ENCODE peak calls at places on chromosomes 2 and 18, in seven cellular contexts. One of them, this sample, is unnamed.

GRCh38 chr2:210162466-210163124 is 8.6 kb downstream of the KANSL1L start:
- DNase-seq in sciatic nerve: no peak
- DNase-seq in lung: no peak
- DNase-seq in epithelial cell of esophagus: no peak
- DNase-seq in left colon: no peak
- DNase-seq in HS-5: no peak
- DNase-seq in omental fat pad: no peak
- DNase-seq in this sample: no peak

GRCh38 chr18:33201509-33201926 is 239.0 kb downstream of the CCDC178 start:
- DNase-seq in epithelial cell of esophagus: peak
- DNase-seq in lung: no peak
- DNase-seq in HS-5: no peak
- DNase-seq in sciatic nerve: no peak
- DNase-seq in omental fat pad: no peak
- DNase-seq in left colon: no peak
- DNase-seq in this sample: no peak

GRCh38 chr2:202158796-202159195 is 79.6 kb downstream of the SUMO1 start:
- DNase-seq in epithelial cell of esophagus: peak
- DNase-seq in left colon: no peak
- DNase-seq in lung: no peak
- DNase-seq in HS-5: no peak
- DNase-seq in sciatic nerve: no peak
- DNase-seq in omental fat pad: no peak
- DNase-seq in this sample: no peak

GRCh38 chr2:9251154-9252001 is 44.8 kb downstream of the ASAP2 start:
- DNase-seq in HS-5: peak
- DNase-seq in sciatic nerve: no peak
- DNase-seq in left colon: no peak
- DNase-seq in lung: no peak
- DNase-seq in omental fat pad: no peak
- DNase-seq in epithelial cell of esophagus: peak
- DNase-seq in this sample: peak

GRCh38 chr2:24435391-24436316 is 55.4 kb upstream of the NCOA1 start:
- DNase-seq in lung: peak
- DNase-seq in left colon: peak
- DNase-seq in HS-5: no peak
- DNase-seq in sciatic nerve: peak
- DNase-seq in epithelial cell of esophagus: no peak
- DNase-seq in omental fat pad: no peak
- DNase-seq in this sample: peak

GRCh38 chr2:161400076-161400475 is 16.0 kb upstream of the TBR1 start:
- DNase-seq in lung: no peak
- DNase-seq in HS-5: peak
- DNase-seq in omental fat pad: no peak
- DNase-seq in epithelial cell of esophagus: peak
- DNase-seq in sciatic nerve: no peak
- DNase-seq in left colon: no peak
- DNase-seq in this sample: no peak

GRCh38 chr2:43224571-43225092 is 1.8 kb downstream of the ZFP36L2 start:
- DNase-seq in left colon: no peak
- DNase-seq in sciatic nerve: no peak
- DNase-seq in lung: no peak
- DNase-seq in epithelial cell of esophagus: peak
- DNase-seq in omental fat pad: no peak
- DNase-seq in HS-5: no peak
- DNase-seq in this sample: no peak

GRCh38 chr2:45432406-45432805 is 178.7 kb downstream of the SRBD1 start:
- DNase-seq in omental fat pad: no peak
- DNase-seq in lung: no peak
- DNase-seq in sciatic nerve: no peak
- DNase-seq in HS-5: no peak
- DNase-seq in left colon: no peak
- DNase-seq in epithelial cell of esophagus: peak
- DNase-seq in this sample: no peak

GRCh38 chr2:71743995-71744675 is 290.8 kb downstream of the DYSF start:
- DNase-seq in omental fat pad: no peak
- DNase-seq in HS-5: no peak
- DNase-seq in epithelial cell of esophagus: peak
- DNase-seq in sciatic nerve: no peak
- DNase-seq in left colon: no peak
- DNase-seq in lung: no peak
- DNase-seq in this sample: no peak

GRCh38 chr2:204517154-204517553 is 28.1 kb upstream of the PARD3B start:
- DNase-seq in lung: no peak
- DNase-seq in sciatic nerve: no peak
- DNase-seq in epithelial cell of esophagus: no peak
- DNase-seq in left colon: no peak
- DNase-seq in HS-5: no peak
- DNase-seq in omental fat pad: no peak
- DNase-seq in this sample: no peak

GRCh38 chr18:77374106-77374505 is 124.5 kb downstream of the GALR1 start:
- DNase-seq in epithelial cell of esophagus: no peak
- DNase-seq in lung: no peak
- DNase-seq in omental fat pad: no peak
- DNase-seq in left colon: peak
- DNase-seq in HS-5: no peak
- DNase-seq in sciatic nerve: no peak
- DNase-seq in this sample: no peak

GRCh38 chr18:55552498-55553189 is 35.3 kb downstream of the TCF4 start:
- DNase-seq in omental fat pad: no peak
- DNase-seq in epithelial cell of esophagus: no peak
- DNase-seq in HS-5: no peak
- DNase-seq in sciatic nerve: no peak
- DNase-seq in lung: no peak
- DNase-seq in left colon: no peak
- DNase-seq in this sample: no peak

GRCh38 chr2:186636800-186637795 is 47.2 kb downstream of the ITGAV start:
- DNase-seq in sciatic nerve: no peak
- DNase-seq in epithelial cell of esophagus: no peak
- DNase-seq in lung: no peak
- DNase-seq in HS-5: no peak
- DNase-seq in omental fat pad: no peak
- DNase-seq in left colon: no peak
- DNase-seq in this sample: no peak

GRCh38 chr18:12397793-12398192 is 9.9 kb upstream of the PRELID3A start:
- DNase-seq in sciatic nerve: peak
- DNase-seq in lung: no peak
- DNase-seq in omental fat pad: no peak
- DNase-seq in epithelial cell of esophagus: no peak
- DNase-seq in HS-5: no peak
- DNase-seq in left colon: no peak
- DNase-seq in this sample: no peak

GRCh38 chr2:96391153-96391827 is 55.7 kb downstream of the NCAPH start:
- DNase-seq in sciatic nerve: peak
- DNase-seq in omental fat pad: no peak
- DNase-seq in left colon: no peak
- DNase-seq in HS-5: no peak
- DNase-seq in epithelial cell of esophagus: no peak
- DNase-seq in lung: no peak
- DNase-seq in this sample: no peak

GRCh38 chr2:238098854-238099708 is 1.1 kb upstream of the ESPNL start:
- DNase-seq in lung: no peak
- DNase-seq in sciatic nerve: peak
- DNase-seq in omental fat pad: no peak
- DNase-seq in epithelial cell of esophagus: no peak
- DNase-seq in left colon: no peak
- DNase-seq in HS-5: no peak
- DNase-seq in this sample: peak

GRCh38 chr2:218381916-218382366 is at the start of gene SLC11A1:
- DNase-seq in sciatic nerve: peak
- DNase-seq in epithelial cell of esophagus: no peak
- DNase-seq in left colon: peak
- DNase-seq in HS-5: no peak
- DNase-seq in omental fat pad: no peak
- DNase-seq in lung: peak
- DNase-seq in this sample: peak

GRCh38 chr2:168116448-168116847 is 130.9 kb downstream of the STK39 start:
- DNase-seq in lung: no peak
- DNase-seq in epithelial cell of esophagus: no peak
- DNase-seq in HS-5: no peak
- DNase-seq in omental fat pad: no peak
- DNase-seq in sciatic nerve: no peak
- DNase-seq in left colon: no peak
- DNase-seq in this sample: no peak

GRCh38 chr2:128435576-128436497 is 117.2 kb upstream of the HS6ST1 start:
- DNase-seq in epithelial cell of esophagus: no peak
- DNase-seq in sciatic nerve: peak
- DNase-seq in lung: no peak
- DNase-seq in omental fat pad: no peak
- DNase-seq in left colon: peak
- DNase-seq in HS-5: no peak
- DNase-seq in this sample: peak

This sample was measured in stomach.